ENCODE peak calls at places on chromosomes 4 and X, in seven cellular contexts. R is nephron progenitor cell, K is upper lobe of right lung, O is A549, B is tibial nerve, G is MCF 10A, D is astrocyte of the cerebellum. Q is an unnamed sample.

GRCh38 chr4:138217567-138217966 is 24.6 kb downstream of the SLC7A11 start:
- DNase-seq in B (no peak), G (no peak), D (no peak), R (no peak), K (no peak), O (no peak), Q (no peak)

GRCh38 chr4:82890913-82891727 is at the start of gene SEC31A:
- DNase-seq in D (peak), R (peak), O (peak), B (peak), G (peak), K (peak), Q (peak)

GRCh38 chr4:37693450-37694190 is 7.4 kb upstream of the RELL1 start:
- DNase-seq in O (peak), D (peak), B (no peak), R (no peak), G (peak), K (no peak), Q (peak)

GRCh38 chr4:137226221-137226620 is 306.1 kb downstream of the PCDH18 start:
- DNase-seq in D (no peak), O (no peak), K (no peak), R (no peak), G (no peak), B (no peak), Q (no peak)

GRCh38 chr4:13264126-13264525 is 220.0 kb downstream of the RAB28 start:
- DNase-seq in R (no peak), K (no peak), B (no peak), G (no peak), O (no peak), D (no peak), Q (no peak)

GRCh38 chrX:14922437-14922836 is 49.2 kb downstream of the MOSPD2 start:
- DNase-seq in B (no peak), G (peak), D (peak), K (no peak), O (no peak), R (no peak), Q (peak)

GRCh38 chr4:109462297-109462696 is 28.7 kb downstream of the SEC24B start:
- DNase-seq in D (no peak), K (no peak), R (no peak), B (no peak), G (no peak), O (no peak), Q (no peak)

GRCh38 chr4:125187621-125188176 is 127.1 kb upstream of the FAT4 start:
- DNase-seq in B (no peak), K (no peak), O (no peak), R (no peak), D (peak), G (peak), Q (peak)

GRCh38 chrX:56968980-56969379 is 26.4 kb downstream of the SPIN3 start:
- DNase-seq in R (no peak), G (no peak), O (no peak), K (no peak), B (no peak), D (no peak), Q (no peak)

GRCh38 chr4:77240469-77241066 is 83.6 kb downstream of the CCNG2 start:
- DNase-seq in O (peak), D (peak), G (peak), B (no peak), K (peak), R (peak), Q (no peak)

GRCh38 chr4:8910100-8910821 is 38.6 kb upstream of the HMX1 start:
- DNase-seq in G (no peak), O (no peak), R (no peak), K (peak), B (peak), D (no peak), Q (no peak)

DNA sequence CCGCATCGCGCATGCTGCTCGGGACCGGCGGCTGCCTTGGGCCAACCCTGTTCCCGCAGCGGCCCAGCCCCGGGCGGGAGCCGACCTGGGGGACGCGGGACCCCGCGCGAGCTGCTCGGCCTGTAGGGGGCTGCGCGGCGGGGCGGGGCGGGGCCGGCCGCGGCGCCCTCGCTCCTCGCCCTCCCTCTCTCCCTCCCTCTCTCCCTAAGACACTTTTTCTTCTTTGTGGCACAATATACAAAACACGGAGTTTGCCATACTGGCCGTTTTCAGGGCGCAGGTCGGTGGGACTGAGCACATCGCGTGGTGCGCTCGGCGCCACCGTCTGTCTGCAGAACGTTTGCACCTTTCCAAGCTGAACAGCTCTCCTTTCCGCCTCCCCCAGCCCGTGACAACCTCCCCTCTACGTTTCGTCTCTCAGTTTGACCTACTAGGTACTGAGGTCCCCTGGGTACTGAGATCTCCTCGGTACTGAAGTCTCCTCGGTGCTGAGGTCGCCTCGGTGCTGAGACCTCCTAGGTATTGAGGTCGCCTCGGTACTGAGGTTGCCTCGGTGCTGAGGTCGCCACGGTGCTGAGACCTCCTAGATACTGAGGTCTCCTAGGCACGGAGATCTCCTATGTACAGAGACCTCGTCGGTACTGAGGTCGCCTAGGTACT is 261.1 kb upstream of the PLCXD1 start:
- DNase-seq in G (no peak), R (peak), K (no peak), B (no peak), O (no peak), D (no peak), Q (no peak)
- TF ChIP-seq CTCF in G (no peak), R (no peak), K (no peak), B (no peak), O (no peak), D (no peak), Q (no peak)

GRCh38 chr4:56618734-56619133 is 62.4 kb downstream of the HOPX start:
- DNase-seq in G (no peak), D (no peak), R (no peak), B (no peak), O (no peak), K (no peak), Q (no peak)

GRCh38 chr4:56613101-56613862 is 67.8 kb downstream of the HOPX start:
- DNase-seq in B (no peak), D (peak), O (peak), R (no peak), G (peak), K (no peak), Q (no peak)

GRCh38 chr4:56622176-56622575 is 58.9 kb downstream of the HOPX start:
- DNase-seq in R (no peak), K (no peak), O (no peak), B (no peak), D (no peak), G (peak), Q (peak)

GRCh38 chr4:56619816-56620215 is 61.3 kb downstream of the HOPX start:
- DNase-seq in O (no peak), R (no peak), G (no peak), B (no peak), D (no peak), K (no peak), Q (no peak)

GRCh38 chr4:56619160-56619559 is 61.9 kb downstream of the HOPX start:
- DNase-seq in D (peak), B (no peak), K (no peak), G (peak), R (no peak), O (no peak), Q (no peak)
- TF ChIP-seq CTCF in D (peak), B (no peak), K (no peak), G (no peak), R (no peak), O (no peak), Q (no peak)

GRCh38 chrX:48493890-48494364 is 14.9 kb upstream of the PORCN start:
- DNase-seq in R (peak), D (no peak), B (no peak), O (no peak), G (peak), K (no peak), Q (no peak)
- TF ChIP-seq CTCF in R (peak), D (peak), B (no peak), O (no peak), G (peak), K (peak), Q (peak)

GRCh38 chr4:141309864-141310263 is 89.2 kb downstream of the ZNF330 start:
- DNase-seq in R (no peak), K (no peak), G (no peak), B (no peak), D (no peak), O (no peak), Q (no peak)

GRCh38 chr4:141306331-141306730 is 85.6 kb downstream of the ZNF330 start:
- DNase-seq in D (no peak), R (no peak), K (no peak), B (no peak), O (no peak), G (no peak), Q (no peak)

GRCh38 chr4:141304346-141304745 is 83.7 kb downstream of the ZNF330 start:
- DNase-seq in K (no peak), B (no peak), R (no peak), D (no peak), O (no peak), G (no peak), Q (no peak)

GRCh38 chr4:141302926-141303325 is 82.2 kb downstream of the ZNF330 start:
- DNase-seq in R (no peak), O (no peak), G (no peak), B (no peak), K (no peak), D (no peak), Q (no peak)

GRCh38 chr4:141307241-141307689 is 86.6 kb downstream of the ZNF330 start:
- DNase-seq in G (peak), B (peak), O (peak), D (peak), R (peak), K (peak), Q (peak)
- TF ChIP-seq CTCF in G (peak), B (peak), O (peak), D (peak), R (peak), K (peak), Q (peak)

GRCh38 chrX:24412637-24413363 is 52.3 kb upstream of the PDK3 start:
- DNase-seq in R (no peak), B (no peak), G (no peak), O (no peak), D (no peak), K (no peak), Q (no peak)
- TF ChIP-seq CTCF in R (no peak), B (no peak), G (no peak), O (no peak), D (no peak), K (no peak), Q (no peak)

GRCh38 chr4:72567821-72568620 is 1.0 kb downstream of the ADAMTS3 start:
- DNase-seq in K (peak), R (peak), G (peak), D (peak), O (peak), B (peak), Q (peak)
- TF ChIP-seq CTCF in K (peak), R (no peak), G (peak), D (peak), O (no peak), B (no peak), Q (peak)

GRCh38 chr4:185820119-185821028 is 8.4 kb upstream of the SORBS2 start:
- DNase-seq in B (no peak), O (no peak), G (no peak), K (no peak), D (no peak), R (no peak), Q (no peak)
- TF ChIP-seq CTCF in B (no peak), O (no peak), G (no peak), K (no peak), D (no peak), R (no peak), Q (no peak)

GRCh38 chrX:13260598-13260997 is 59.3 kb downstream of the ATXN3L start:
- DNase-seq in R (no peak), B (no peak), D (no peak), G (no peak), O (no peak), K (no peak), Q (no peak)

GRCh38 chrX:13256562-13256961 is 63.3 kb downstream of the ATXN3L start:
- DNase-seq in B (no peak), R (no peak), G (no peak), D (no peak), K (no peak), O (no peak), Q (no peak)

GRCh38 chrX:13257223-13258051 is 62.4 kb downstream of the ATXN3L start:
- DNase-seq in O (no peak), K (no peak), D (no peak), B (no peak), G (no peak), R (no peak), Q (no peak)

GRCh38 chrX:13258725-13259124 is 61.1 kb downstream of the ATXN3L start:
- DNase-seq in R (no peak), O (no peak), K (no peak), D (no peak), G (no peak), B (no peak), Q (no peak)

GRCh38 chrX:13258052-13258444 is 61.8 kb downstream of the ATXN3L start:
- DNase-seq in K (no peak), O (no peak), G (no peak), D (no peak), R (no peak), B (no peak), Q (no peak)
- TF ChIP-seq CTCF in K (no peak), O (no peak), G (no peak), D (no peak), R (no peak), B (no peak), Q (no peak)

Q was measured in BJ.